ENCODE peak calls at places on chromosomes 12 and 14, in nine cellular contexts. N is HCT116, V is Karpas-422, G is uterus, R is adrenal gland, D is mesendoderm, S is gastrocnemius medialis, W is esophagus squamous epithelium, L is A549. P is an unnamed sample.

GRCh38 chr14:29584992-29585391 is 342.7 kb downstream of the PRKD1 start:
- DNase-seq in W (no peak), V (no peak), R (peak; percentile 89), D (peak; percentile 59), N (no peak), S (peak; percentile 12), L (no peak), G (no peak), P (no peak)

GRCh38 chr14:65431951-65432350 is 19.4 kb downstream of the FUT8 start:
- DNase-seq in S (no peak), R (no peak), D (no peak), L (no peak), G (no peak), V (no peak), W (no peak), N (no peak), P (no peak)

GRCh38 chr14:100237735-100238418 is 1.1 kb upstream of the YY1 start:
- DNase-seq in N (no peak), W (no peak), V (peak; percentile 88), G (peak; percentile 48), L (peak; percentile 38), R (peak; percentile 81), S (peak; percentile 51), D (peak; percentile 68), P (peak; percentile 71)

GRCh38 chr14:23352506-23353432 is at the start of gene SLC22A17:
- DNase-seq in R (peak; percentile 94), V (no peak), L (peak; percentile 60), W (no peak), D (peak; percentile 96), G (peak; percentile 89), S (no peak), N (peak; percentile 13), P (no peak)

GRCh38 chr12:27973487-27973890 is 956 bp upstream of the PTHLH start:
- DNase-seq in L (no peak), V (no peak), G (no peak), S (no peak), N (no peak), R (no peak), W (no peak), D (peak; percentile 42), P (no peak)

GRCh38 chr12:16221776-16222175 is 55.7 kb downstream of the SLC15A5 start:
- DNase-seq in G (no peak), W (no peak), D (no peak), R (no peak), N (no peak), S (no peak), V (no peak), L (no peak), P (no peak)

GRCh38 chr14:102320033-102320660 is 601 bp downstream of the ZNF839 start:
- DNase-seq in V (peak; percentile 68), G (peak; percentile 62), S (peak; percentile 78), L (peak; percentile 36), R (peak; percentile 77), N (no peak), D (peak; percentile 65), W (no peak), P (peak; percentile 19)

GRCh38 chr14:65639216-65639615 is 226.7 kb downstream of the FUT8 start:
- DNase-seq in N (no peak), W (no peak), G (no peak), R (no peak), D (no peak), S (no peak), L (no peak), V (no peak), P (no peak)

GRCh38 chr14:33938131-33938949 is 12.5 kb downstream of the EGLN3 start:
- DNase-seq in R (peak; percentile 57), W (no peak), L (peak; percentile 42), D (peak; percentile 80), V (no peak), S (peak; percentile 74), G (peak; percentile 35), N (peak; percentile 76), P (peak; percentile 76)

GRCh38 chr14:30757082-30757481 is 117.3 kb upstream of the COCH start:
- DNase-seq in D (no peak), G (no peak), W (no peak), N (no peak), V (no peak), L (no peak), S (no peak), R (no peak), P (no peak)
- H3K27ac ChIP-seq in D (no peak overlapping the region), G (no peak overlapping the region), W (no peak overlapping the region), N (no peak overlapping the region), V (no peak overlapping the region), L (no peak overlapping the region), S (no peak overlapping the region), R (no peak overlapping the region), P (no peak overlapping the region)

GRCh38 chr14:68960123-68960522 is 19.0 kb downstream of the ACTN1 start:
- DNase-seq in N (no peak), D (no peak), S (no peak), G (no peak), L (no peak), R (no peak), W (no peak), V (no peak), P (no peak)
- H3K4me1 ChIP-seq in N (peaks cover 47% of the 10 kb centered on the region), D (peaks cover 6% of the 10 kb centered on the region), S (peaks cover 9% of the 10 kb centered on the region), G (peaks cover 48% of the 10 kb centered on the region), L (peaks cover 100% of the 10 kb centered on the region), R (peaks cover 21% of the 10 kb centered on the region), W (peaks cover 83% of the 10 kb centered on the region), V (no peaks in the 10 kb centered on the region), P (peaks cover 67% of the 10 kb centered on the region)

GRCh38 chr12:113468365-113469223 is 3.1 kb downstream of the LHX5 start:
- DNase-seq in W (no peak), D (no peak), S (no peak), L (no peak), V (no peak), R (no peak), N (no peak), G (no peak), P (no peak)
- H3K4me3 ChIP-seq in W (peak overlapping the region; percentile 59), D (no peak overlapping the region), S (no peak overlapping the region), L (no peak overlapping the region), V (no peak overlapping the region), R (no peak overlapping the region), N (peak overlapping the region; percentile 68), G (no peak overlapping the region), P (no peak overlapping the region)

DNA sequence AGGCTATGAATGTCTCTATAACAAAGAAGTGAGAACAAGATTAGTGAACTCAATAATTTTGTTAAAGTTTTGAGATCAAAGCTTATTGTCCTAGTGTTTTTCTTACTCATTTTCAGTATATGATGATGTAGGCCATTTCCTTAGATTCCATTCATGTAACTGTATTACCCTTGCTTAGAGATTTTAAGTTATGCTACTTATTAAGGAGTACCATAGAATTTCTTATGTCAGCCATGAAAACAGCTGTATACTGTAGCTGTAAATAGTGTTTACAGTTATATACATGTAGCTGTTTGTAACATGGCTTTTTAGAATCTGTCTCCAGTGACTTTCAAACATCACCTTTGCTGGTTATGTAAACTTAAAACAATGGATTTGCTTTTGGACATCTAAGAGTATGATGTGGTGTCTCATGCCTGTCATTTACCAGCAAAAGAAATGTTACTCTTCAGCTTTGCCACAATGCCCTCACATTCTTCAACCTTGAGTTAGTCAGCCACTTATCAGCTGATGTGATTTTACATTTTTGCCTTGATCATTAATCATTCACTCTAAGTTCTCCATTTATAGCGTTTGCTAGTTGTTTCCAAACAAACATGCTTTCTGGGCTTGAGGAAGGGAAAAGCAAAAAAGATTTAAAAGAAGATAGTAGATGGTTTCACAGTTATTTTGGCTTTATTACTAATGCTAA is 55.5 kb downstream of the SLC16A7 start:
- DNase-seq in V (no peak), L (no peak), D (peak; percentile 22), R (no peak), W (no peak), S (no peak), G (no peak), N (no peak), P (no peak)
- H3K27ac ChIP-seq in V (no peak overlapping the region), L (no peak overlapping the region), D (no peak overlapping the region), R (no peak overlapping the region), W (no peak overlapping the region), S (no peak overlapping the region), G (no peak overlapping the region), N (no peak overlapping the region), P (peak overlapping the region; percentile 51)

GRCh38 chr12:51393676-51394545 is 2.7 kb upstream of the GALNT6 start:
- DNase-seq in N (no peak), D (no peak), R (peak; percentile 52), V (no peak), W (no peak), S (no peak), L (no peak), G (no peak), P (peak; percentile 40)
- H3K4me1 ChIP-seq in N (peaks cover 20% of the 10 kb centered on the region), D (peaks cover 10% of the 10 kb centered on the region), R (no peaks in the 10 kb centered on the region), V (peaks cover 33% of the 10 kb centered on the region), W (peaks cover 57% of the 10 kb centered on the region), S (peaks cover 4% of the 10 kb centered on the region), L (peaks cover 5% of the 10 kb centered on the region), G (no peaks in the 10 kb centered on the region), P (peaks cover 7% of the 10 kb centered on the region)

GRCh38 chr12:113645183-113645582 is 173.5 kb upstream of the LHX5 start:
- DNase-seq in G (no peak), D (no peak), L (no peak), S (no peak), V (no peak), R (no peak), N (no peak), W (no peak), P (no peak)
- H3K4me3 ChIP-seq in G (no peak overlapping the region), D (no peak overlapping the region), L (no peak overlapping the region), S (no peak overlapping the region), V (no peak overlapping the region), R (no peak overlapping the region), N (no peak overlapping the region), W (no peak overlapping the region), P (no peak overlapping the region)

DNA sequence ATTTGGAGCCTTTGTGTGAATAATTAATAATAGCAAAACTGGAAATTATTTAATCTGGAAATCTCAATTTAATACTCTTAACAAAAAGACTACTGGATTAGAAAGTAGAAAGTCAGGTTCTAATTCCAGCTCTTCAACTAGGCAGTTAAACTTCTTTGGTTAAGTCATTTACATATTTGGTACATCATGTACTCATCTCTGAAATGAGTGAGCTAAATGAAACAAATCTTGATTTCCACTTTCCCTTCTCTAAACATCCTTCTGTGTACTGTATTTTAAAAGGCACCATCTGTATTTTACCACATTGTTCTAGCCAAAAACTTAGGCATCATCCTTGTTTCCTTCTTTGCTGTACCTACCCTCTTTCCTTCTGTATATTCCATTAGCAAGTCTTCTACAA is 26.9 kb downstream of the CRADD start:
- DNase-seq in S (no peak), W (no peak), L (no peak), N (no peak), D (no peak), V (no peak), R (no peak), G (no peak), P (no peak)
- H3K27ac ChIP-seq in S (peak overlapping the region; percentile 48), W (peak overlapping the region; percentile 70), L (no peak overlapping the region), N (no peak overlapping the region), D (no peak overlapping the region), V (no peak overlapping the region), R (no peak overlapping the region), G (peak overlapping the region; percentile 10), P (peak overlapping the region; percentile 31)

DNA sequence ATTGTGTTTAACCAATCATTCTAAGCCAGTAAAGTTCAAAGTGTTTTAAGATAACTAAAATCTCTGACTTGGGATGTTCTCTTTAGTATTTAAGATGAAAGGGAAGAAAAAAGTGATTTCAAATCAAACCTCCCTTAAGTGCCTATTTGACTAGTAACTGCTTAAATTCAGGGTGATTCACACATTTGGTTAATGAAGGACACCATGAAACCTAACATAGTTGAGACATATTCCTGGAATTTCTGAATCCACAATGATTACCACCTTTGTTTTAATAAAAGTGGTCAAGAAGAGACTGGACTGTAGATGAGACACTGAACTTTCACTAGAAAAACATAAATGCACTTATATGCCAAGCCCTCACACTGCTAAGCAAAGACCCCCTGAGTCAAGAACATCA is 138.7 kb downstream of the MED13L start:
- DNase-seq in R (no peak), L (no peak), G (no peak), V (no peak), S (no peak), D (no peak), W (no peak), N (no peak), P (no peak)
- H3K4me1 ChIP-seq in R (peaks cover 18% of the 10 kb centered on the region), L (peaks cover 85% of the 10 kb centered on the region), G (peaks cover 5% of the 10 kb centered on the region), V (no peaks in the 10 kb centered on the region), S (peaks cover 89% of the 10 kb centered on the region), D (peaks cover 3% of the 10 kb centered on the region), W (peaks cover 90% of the 10 kb centered on the region), N (peaks cover 72% of the 10 kb centered on the region), P (peaks cover 12% of the 10 kb centered on the region)

P was measured in ascending aorta.